ENCODE peak calls at places on chromosomes 11 and 22, in eight cellular contexts. E is endothelial cell, T is dorsolateral prefrontal cortex, P is WERI-Rb-1, U is astrocyte, V is HFFc6, R is type B pancreatic cell, W is left lung. D is an unnamed sample.
A peak's percentile ranks its signal among the peaks of the same experiment; 100 is the strongest.

GRCh38 chr22:25452116-25452700 is 112.3 kb upstream of the GRK3 start:
- DNase-seq in U (peak; percentile 12), W (no peak), V (no peak), T (no peak), P (no peak), R (no peak), E (no peak), D (no peak)

GRCh38 chr22:24516301-24516737 is 21.2 kb downstream of the UPB1 start:
- DNase-seq in P (no peak), E (no peak), R (no peak), W (no peak), U (peak; percentile 89), T (no peak), V (peak; percentile 87), D (no peak)

GRCh38 chr11:112225753-112226061 is 521 bp upstream of the PTS start:
- DNase-seq in R (no peak), P (no peak), W (no peak), E (no peak), U (peak; percentile 65), T (no peak), V (peak; percentile 75), D (no peak)

GRCh38 chr11:122723576-122723975 is 68.1 kb downstream of the UBASH3B start:
- DNase-seq in U (peak; percentile 60), T (no peak), W (no peak), V (no peak), E (no peak), P (no peak), R (no peak), D (no peak)

GRCh38 chr11:35163707-35164496 is 24.9 kb downstream of the CD44 start:
- DNase-seq in R (no peak), P (peak; percentile 39), W (no peak), T (no peak), E (no peak), U (no peak), V (no peak), D (no peak)

GRCh38 chr11:118610220-118610772 is 2.9 kb downstream of the PHLDB1 start:
- DNase-seq in U (no peak), E (no peak), V (no peak), W (no peak), T (no peak), P (no peak), R (no peak), D (peak; percentile 28)

GRCh38 chr22:41229730-41230398 is 10.9 kb downstream of the CHADL start:
- DNase-seq in T (no peak), R (no peak), W (no peak), E (peak; percentile 35), V (no peak), P (no peak), U (no peak), D (no peak)

GRCh38 chr11:124886978-124887666 is 10.5 kb downstream of the ROBO4 start:
- DNase-seq in T (no peak), R (peak; percentile 44), W (no peak), U (no peak), P (no peak), E (no peak), V (no peak), D (no peak)

GRCh38 chr11:111846063-111846462 is 25.3 kb downstream of the ALG9 start:
- DNase-seq in W (no peak), V (peak; percentile 78), E (no peak), R (no peak), T (no peak), U (peak; percentile 76), P (no peak), D (no peak)

GRCh38 chr11:78420796-78421209 is 3.2 kb upstream of the GAB2 start:
- DNase-seq in U (peak; percentile 86), W (peak; percentile 77), V (no peak), R (no peak), P (no peak), E (no peak), T (no peak), D (no peak)

GRCh38 chr11:104819603-104820002 is 78.7 kb downstream of the CASP12 start:
- DNase-seq in R (no peak), W (no peak), T (no peak), E (no peak), P (no peak), V (no peak), U (no peak), D (no peak)

GRCh38 chr22:39098026-39098425 is 982 bp downstream of the APOBEC3H start:
- DNase-seq in U (no peak), R (no peak), W (no peak), P (no peak), T (no peak), V (no peak), E (no peak), D (no peak)

GRCh38 chr22:39594411-39594810 is 23.9 kb downstream of the CACNA1I start:
- DNase-seq in T (no peak), E (no peak), P (no peak), W (peak; percentile 28), V (no peak), R (no peak), U (no peak), D (no peak)

GRCh38 chr11:19441752-19442553 is 201.2 kb upstream of the E2F8 start:
- DNase-seq in T (no peak), R (no peak), W (no peak), P (no peak), U (peak; percentile 98), V (peak; percentile 92), E (no peak), D (no peak)

GRCh38 chr22:26534874-26535470 is 22.7 kb upstream of the TFIP11 start:
- DNase-seq in W (no peak), U (no peak), P (no peak), E (no peak), R (no peak), V (no peak), T (no peak), D (no peak)

GRCh38 chr11:74929431-74930363 is 19.2 kb downstream of the XRRA1 start:
- DNase-seq in P (peak; percentile 76), R (no peak), U (peak; percentile 83), V (peak; percentile 90), W (no peak), E (peak; percentile 60), T (peak; percentile 55), D (peak; percentile 45)

DNA sequence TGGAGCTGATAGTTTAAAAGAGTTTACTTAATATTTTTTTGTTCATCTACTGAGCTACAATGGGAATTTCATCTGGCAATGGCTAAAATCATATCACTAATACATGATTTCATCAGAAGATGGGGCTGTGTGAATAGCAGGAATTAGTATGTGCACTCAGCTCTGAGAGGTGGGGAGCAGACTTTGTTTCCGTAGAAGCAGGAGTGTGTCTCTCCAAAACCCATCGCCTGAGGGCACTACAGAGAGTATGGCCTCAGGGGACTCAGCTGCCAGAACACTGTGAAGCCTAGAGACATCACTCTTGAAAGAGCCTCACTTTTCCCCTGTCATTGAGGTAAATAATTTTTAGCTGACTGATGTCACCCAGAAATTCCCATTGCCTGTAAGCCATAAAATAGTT is 261.4 kb upstream of the ISX start:
- DNase-seq in T (no peak), U (no peak), E (no peak), W (no peak), R (no peak), V (no peak), P (peak; percentile 16), D (peak; percentile 77)
- TF ChIP-seq CTCF in T (no peak), U (no peak), E (no peak), W (no peak), R (no peak), V (no peak), P (no peak), D (no peak)

DNA sequence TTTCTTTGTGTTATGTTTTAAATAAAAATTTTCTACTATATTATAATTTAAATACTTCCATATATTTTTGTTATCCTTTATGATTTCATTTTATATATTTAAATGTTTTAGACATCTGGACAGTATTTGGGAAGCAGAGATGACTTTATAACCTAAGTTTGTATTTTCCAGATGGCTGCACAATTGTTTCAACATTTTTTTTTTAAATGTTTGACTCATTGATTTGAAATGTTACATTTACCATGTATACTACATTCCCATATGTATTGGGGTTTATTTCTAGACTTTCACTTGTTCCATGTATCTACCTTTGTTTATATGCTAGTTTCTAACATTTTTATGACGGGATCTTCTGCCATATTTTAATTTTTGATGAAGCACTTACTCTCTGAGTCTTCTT is 766.5 kb downstream of the METTL15 start:
- DNase-seq in W (no peak), V (no peak), R (no peak), T (no peak), E (no peak), P (no peak), U (no peak), D (no peak)
- TF ChIP-seq CTCF in W (no peak), V (no peak), R (no peak), T (no peak), E (no peak), P (no peak), U (no peak), D (no peak)

GRCh38 chr11:46541593-46542371 is 52.0 kb downstream of the AMBRA1 start:
- DNase-seq in T (peak; percentile 53), R (no peak), W (peak; percentile 86), U (no peak), V (no peak), E (no peak), P (no peak), D (no peak)
- TF ChIP-seq CTCF in T (no peak), R (no peak), W (no peak), U (no peak), V (no peak), E (no peak), P (peak; percentile 33), D (no peak)

DNA sequence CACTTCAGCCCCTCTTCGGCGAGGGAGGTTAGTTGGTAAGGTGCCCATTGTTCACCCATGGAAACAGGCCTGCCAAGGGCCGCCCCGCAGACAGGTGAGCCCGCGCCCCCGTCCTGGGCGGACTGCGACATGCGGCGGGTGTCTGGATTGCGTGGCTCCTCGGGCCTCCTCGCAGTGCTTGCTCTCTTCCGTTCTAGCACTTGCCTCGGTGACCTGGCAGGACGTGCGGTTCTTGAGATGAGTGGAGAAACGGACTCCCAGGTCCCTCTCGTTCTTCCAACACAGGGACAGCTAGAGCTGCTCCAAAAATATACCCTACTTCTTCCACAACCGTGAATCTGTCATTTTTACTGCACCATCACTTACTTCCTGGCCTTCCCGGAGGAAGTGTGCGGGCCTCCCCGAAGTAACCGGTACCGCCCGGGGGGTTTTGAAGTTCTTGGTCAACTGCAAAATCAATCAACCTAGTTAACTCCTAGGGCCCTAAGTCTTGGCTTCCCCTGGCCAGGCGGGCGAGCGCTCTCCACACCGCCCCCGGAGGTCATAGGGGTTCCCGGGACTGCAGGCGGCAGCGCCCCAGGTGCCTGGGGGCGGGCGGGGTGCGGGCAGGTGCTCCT is 745 bp upstream of the ZBTB44 start:
- DNase-seq in R (no peak), W (peak; percentile 88), E (peak; percentile 31), V (no peak), T (no peak), U (no peak), P (no peak), D (peak; percentile 32)
- TF ChIP-seq CTCF in R (peak; percentile 14), W (no peak), E (no peak), V (no peak), T (no peak), U (no peak), P (no peak), D (no peak)

GRCh38 chr22:22802346-22802970 is 85.2 kb upstream of the IGLL5 start:
- DNase-seq in P (no peak), R (no peak), E (no peak), V (no peak), T (no peak), U (no peak), W (no peak), D (no peak)
- TF ChIP-seq CTCF in P (peak; percentile 52), R (peak; percentile 56), E (no peak), V (peak; percentile 50), T (no peak), U (no peak), W (no peak), D (peak; percentile 44)